ENCODE peak calls at places on chromosomes 2 and 18, in four cellular contexts. N is upper lobe of right lung, Q is IMR-90, J is cardiac fibroblast. R is an unnamed sample.

GRCh38 chr2:28356095-28356911 is 36.4 kb upstream of the FOSL2 start:
- DNase-seq in N (peak; percentile 81), Q (peak; percentile 91), J (peak; percentile 93), R (peak; percentile 94)

GRCh38 chr2:163348843-163349395 is 386.9 kb downstream of the FIGN start:
- DNase-seq in N (no peak), Q (peak; percentile 80), J (peak; percentile 84), R (peak; percentile 79)

GRCh38 chr18:68837665-68838390 is 39.9 kb downstream of the CCDC102B start:
- DNase-seq in N (no peak), Q (peak; percentile 77), J (peak; percentile 26), R (peak; percentile 75)

GRCh38 chr2:224311226-224311625 is 90.7 kb downstream of the FAM124B start:
- DNase-seq in N (no peak), Q (no peak), J (no peak), R (peak; percentile 21)

GRCh38 chr2:105373895-105374401 is 24.9 kb downstream of the FHL2 start:
- DNase-seq in N (no peak), Q (no peak), J (no peak), R (no peak)

GRCh38 chr2:2147024-2147900 is 183.8 kb downstream of the MYT1L start:
- DNase-seq in N (no peak), Q (no peak), J (no peak), R (no peak)

GRCh38 chr2:164141271-164141670 is 405.5 kb upstream of the FIGN start:
- DNase-seq in N (no peak), Q (no peak), J (no peak), R (no peak)

GRCh38 chr18:76456018-76456750 is 38.9 kb downstream of the ZNF516 start:
- DNase-seq in N (no peak), Q (no peak), J (peak; percentile 41), R (no peak)

GRCh38 chr2:20173496-20174402 is 51.2 kb downstream of the SDC1 start:
- DNase-seq in N (no peak), Q (no peak), J (no peak), R (no peak)

GRCh38 chr2:5077479-5078089 is 614.6 kb upstream of the SOX11 start:
- DNase-seq in N (no peak), Q (no peak), J (no peak), R (no peak)

GRCh38 chr2:235634435-235635152 is 140.8 kb downstream of the AGAP1 start:
- DNase-seq in N (no peak), Q (peak; percentile 69), J (peak; percentile 36), R (no peak)

GRCh38 chr2:207073791-207074678 is 91.7 kb downstream of the KLF7 start:
- DNase-seq in N (no peak), Q (peak; percentile 12), J (peak; percentile 12), R (peak; percentile 36)

GRCh38 chr2:150526827-150527226 is 39.4 kb upstream of the RND3 start:
- DNase-seq in N (no peak), Q (peak; percentile 94), J (peak; percentile 93), R (peak; percentile 89)

GRCh38 chr2:128032092-128032491 is 4.2 kb upstream of the SAP130 start:
- DNase-seq in N (no peak), Q (no peak), J (no peak), R (no peak)

GRCh38 chr2:25851740-25852503 is 26.4 kb downstream of the ASXL2 start:
- DNase-seq in N (no peak), Q (peak; percentile 93), J (peak; percentile 90), R (peak; percentile 84)

GRCh38 chr2:111178730-111179405 is 58.2 kb downstream of the BCL2L11 start:
- DNase-seq in N (no peak), Q (peak; percentile 49), J (no peak), R (peak; percentile 29)

GRCh38 chr18:50849448-50849847 is 29.5 kb upstream of the ME2 start:
- DNase-seq in N (no peak), Q (peak; percentile 11), J (peak; percentile 31), R (no peak)

GRCh38 chr2:237149425-237149824 is 63.7 kb downstream of the COPS8 start:
- DNase-seq in N (peak; percentile 71), Q (peak; percentile 44), J (no peak), R (peak; percentile 46)

GRCh38 chr2:37623971-37624897 is 47.2 kb downstream of the CDC42EP3 start:
- DNase-seq in N (no peak), Q (peak; percentile 75), J (no peak), R (peak; percentile 59)

GRCh38 chr18:12652861-12653401 is 5.0 kb downstream of the SPIRE1 start:
- DNase-seq in N (no peak), Q (peak; percentile 46), J (peak; percentile 61), R (peak; percentile 81)

GRCh38 chr2:70574618-70575017 is 21.0 kb upstream of the TGFA start:
- DNase-seq in N (no peak), Q (no peak), J (no peak), R (no peak)

GRCh38 chr2:196592912-196593881 is 46.3 kb upstream of the CCDC150 start:
- DNase-seq in N (peak; percentile 70), Q (peak; percentile 57), J (peak; percentile 63), R (peak; percentile 73)

GRCh38 chr18:59514193-59514592 is 155.1 kb upstream of the LMAN1 start:
- DNase-seq in N (no peak), Q (peak; percentile 73), J (peak; percentile 90), R (peak; percentile 77)

GRCh38 chr2:39732492-39732891 is 46.6 kb downstream of the THUMPD2 start:
- DNase-seq in N (no peak), Q (no peak), J (peak; percentile 27), R (no peak)

GRCh38 chr2:236956641-236957040 is 129.0 kb upstream of the COPS8 start:
- DNase-seq in N (no peak), Q (no peak), J (no peak), R (no peak)

GRCh38 chr2:112059671-112060070 is 4.6 kb downstream of the TMEM87B start:
- DNase-seq in N (no peak), Q (no peak), J (no peak), R (no peak)

GRCh38 chr2:207935991-207936370 is 89.3 kb downstream of the PLEKHM3 start:
- DNase-seq in N (no peak), Q (no peak), J (no peak), R (no peak)

GRCh38 chr18:69585696-69586095 is 185.0 kb downstream of the DOK6 start:
- DNase-seq in N (no peak), Q (no peak), J (no peak), R (no peak)

GRCh38 chr2:112724611-112725525 is 4.0 kb downstream of the NT5DC4 start:
- DNase-seq in N (no peak), Q (no peak), J (no peak), R (no peak)

GRCh38 chr2:197668296-197668695 is 7.1 kb downstream of the RFTN2 start:
- DNase-seq in N (no peak), Q (no peak), J (no peak), R (no peak)

GRCh38 chr2:160050147-160050546 is 12.3 kb downstream of the PLA2R1 start:
- DNase-seq in N (no peak), Q (no peak), J (no peak), R (no peak)

GRCh38 chr2:56008661-56009411 is 85.3 kb upstream of the EFEMP1 start:
- DNase-seq in N (no peak), Q (peak; percentile 89), J (peak; percentile 95), R (peak; percentile 57)

GRCh38 chr2:100641115-100641415 is 78.3 kb downstream of the PDCL3 start:
- DNase-seq in N (no peak), Q (no peak), J (no peak), R (no peak)

GRCh38 chr2:100246163-100247145 is 75.8 kb downstream of the LONRF2 start:
- DNase-seq in N (no peak), Q (no peak), J (peak; percentile 12), R (no peak)

DNA sequence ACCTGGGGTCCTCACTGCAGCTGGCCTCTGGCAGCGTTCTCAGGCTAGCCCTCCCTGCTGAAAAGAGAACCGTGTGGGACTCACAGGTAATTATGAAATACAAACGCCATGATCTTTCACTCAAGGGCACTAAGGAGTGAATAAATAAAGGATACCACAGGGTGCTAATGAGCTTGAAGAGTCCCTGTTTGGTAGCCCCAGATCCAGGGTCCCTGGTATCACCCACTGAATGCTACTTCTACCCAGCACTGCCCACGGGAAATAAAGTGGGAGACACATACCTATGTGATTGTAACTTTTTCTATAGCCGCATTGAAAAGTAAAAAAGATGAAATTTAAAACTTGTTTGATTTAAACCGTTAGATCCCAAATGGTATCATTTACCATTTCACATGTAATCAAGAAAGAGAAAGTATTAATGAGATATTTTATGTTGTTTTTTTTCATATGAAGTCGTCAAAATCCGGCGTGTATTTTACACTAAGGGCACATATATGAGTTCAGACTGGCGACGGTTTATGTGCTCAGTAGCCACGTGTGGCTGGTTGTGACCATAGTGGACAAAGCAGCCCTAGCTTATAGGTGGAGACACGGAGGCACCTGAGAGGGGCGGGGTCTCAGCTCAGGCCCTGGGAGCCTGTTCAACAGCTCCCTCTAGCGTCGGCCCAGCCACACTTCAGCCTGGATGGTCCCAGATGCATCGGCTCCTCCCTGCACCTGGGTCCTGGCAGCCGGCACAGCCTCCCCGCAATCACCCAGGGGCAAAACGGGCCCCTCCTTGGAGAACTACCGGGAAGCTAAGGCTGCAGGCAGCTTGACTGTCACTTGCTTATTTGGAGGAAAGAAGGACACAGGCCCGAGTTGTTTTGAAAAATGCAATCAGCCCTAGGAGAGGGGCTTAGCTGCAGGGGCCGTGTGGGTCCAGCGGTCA is 39.2 kb downstream of the ODC1 start:
- DNase-seq in N (peak; percentile 92), Q (peak; percentile 64), J (peak; percentile 71), R (peak; percentile 88)
- H3K4me3 ChIP-seq in N (no peak overlapping the region), Q (no peak overlapping the region), J (no peak overlapping the region), R (peak overlapping the region; percentile 10)

DNA sequence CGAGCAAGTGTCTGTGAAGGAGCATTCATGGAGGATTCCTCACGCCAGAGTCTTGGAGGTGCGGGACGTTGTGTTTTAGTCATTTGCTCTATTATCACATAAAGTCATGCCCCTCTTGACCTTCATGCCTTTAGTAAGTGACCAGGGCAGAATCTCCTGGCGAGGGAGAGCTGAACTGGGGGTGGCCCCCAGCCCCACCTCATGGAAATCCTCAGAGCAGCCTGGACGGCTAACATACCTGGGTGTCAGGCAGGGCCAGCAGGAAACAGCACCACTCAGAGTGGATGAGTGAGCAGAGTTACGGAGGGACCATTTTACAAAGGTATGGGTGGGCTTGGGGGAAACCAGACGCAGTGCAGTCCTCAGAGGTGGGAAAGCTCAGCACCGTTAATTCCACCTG is 56.1 kb downstream of the MCFD2 start:
- DNase-seq in N (no peak), Q (no peak), J (no peak), R (no peak)
- H3K4me3 ChIP-seq in N (no peak overlapping the region), Q (no peak overlapping the region), J (no peak overlapping the region), R (no peak overlapping the region)

GRCh38 chr2:151945186-151945585 is 117.0 kb upstream of the ARL5A start:
- DNase-seq in N (no peak), Q (no peak), J (no peak), R (no peak)

GRCh38 chr2:151945602-151946001 is 117.4 kb upstream of the ARL5A start:
- DNase-seq in N (no peak), Q (no peak), J (no peak), R (no peak)

GRCh38 chr2:151943461-151943860 is 115.2 kb upstream of the ARL5A start:
- DNase-seq in N (no peak), Q (no peak), J (no peak), R (no peak)

GRCh38 chr2:151947524-151948165 is 119.4 kb upstream of the ARL5A start:
- DNase-seq in N (peak; percentile 66), Q (no peak), J (peak; percentile 8), R (no peak)

GRCh38 chr2:151946856-151947523 is 118.8 kb upstream of the ARL5A start:
- DNase-seq in N (no peak), Q (peak; percentile 1), J (peak; percentile 18), R (peak; percentile 16)
- H3K4me3 ChIP-seq in N (peak overlapping the region; percentile 31), Q (no peak overlapping the region), J (no peak overlapping the region), R (no peak overlapping the region)

DNA sequence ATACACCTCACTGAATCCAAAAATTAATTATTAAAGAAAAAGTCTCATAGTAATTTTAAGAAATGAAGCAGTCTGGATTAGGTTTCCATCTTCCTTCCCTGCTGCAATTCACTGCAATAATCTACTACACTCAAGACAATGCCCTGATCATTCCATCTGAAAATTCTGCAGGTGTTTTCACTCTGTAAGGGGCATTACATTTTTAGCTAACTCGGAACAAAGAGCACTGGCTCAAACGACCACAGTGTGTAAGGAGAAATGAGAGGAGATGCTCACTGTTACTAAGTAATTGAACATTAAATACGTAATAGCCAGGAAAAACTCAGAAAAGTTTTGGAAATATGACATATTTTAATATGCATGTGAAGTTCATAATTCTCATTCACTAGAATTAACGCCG is 1.3 kb downstream of the B4GALT6 start:
- DNase-seq in N (no peak), Q (no peak), J (no peak), R (no peak)
- H3K4me3 ChIP-seq in N (no peak overlapping the region), Q (no peak overlapping the region), J (no peak overlapping the region), R (no peak overlapping the region)

R was measured in foreskin fibroblast.